ENCODE peak calls at places on chromosomes 12 and 14, in ten cellular contexts. C is NCI-H2029; F is GM23248; G is mucosa of descending colon; L is AG08396; H is CD4-positive, alpha-beta T cell; K is NCI-H1092 treated with DMSO at 0.1 percent for 48 hours; R is frontal cortex; T is ACHN; Y is naive thymus-derived CD8-positive, alpha-beta T cell. I is an unnamed sample.
A peak's percentile ranks its signal among the peaks of the same experiment; 100 is the strongest.

GRCh38 chr12:15532364-15532977 is 210.2 kb downstream of the PTPRO start:
- DNase-seq in C (no peak), F (peak; percentile 84), G (no peak), L (peak; percentile 56), H (peak; percentile 41), K (no peak), R (no peak), T (peak; percentile 86), Y (peak; percentile 9), I (peak; percentile 58)

GRCh38 chr14:52835122-52835903 is 43.9 kb upstream of the GNPNAT1 start:
- DNase-seq in C (peak; percentile 29), F (peak; percentile 93), G (no peak), L (no peak), H (no peak), K (peak; percentile 33), R (peak; percentile 28), T (peak; percentile 43), Y (no peak), I (peak; percentile 82)

GRCh38 chr12:49212572-49212971 is 23.7 kb upstream of the TUBA1A start:
- DNase-seq in C (no peak), F (no peak), G (no peak), L (no peak), H (no peak), K (no peak), R (no peak), T (no peak), Y (no peak), I (no peak)

GRCh38 chr12:40515041-40515825 is 177.0 kb upstream of the CNTN1 start:
- DNase-seq in C (no peak), F (peak; percentile 29), G (no peak), L (no peak), H (no peak), K (no peak), R (no peak), T (no peak), Y (no peak), I (no peak)

GRCh38 chr14:54686871-54687749 is 120.2 kb downstream of the SAMD4A start:
- DNase-seq in C (no peak), F (peak; percentile 67), G (no peak), L (no peak), H (no peak), K (no peak), R (no peak), T (no peak), Y (no peak), I (no peak)

GRCh38 chr12:116068853-116069252 is 208.6 kb downstream of the MED13L start:
- DNase-seq in C (no peak), F (no peak), G (no peak), L (no peak), H (no peak), K (no peak), R (no peak), T (no peak), Y (no peak), I (no peak)

GRCh38 chr14:105883066-105884005 is 357.0 kb downstream of the TMEM121 start:
- DNase-seq in C (no peak), F (no peak), G (peak; percentile 14), L (no peak), H (no peak), K (no peak), R (no peak), T (no peak), Y (no peak), I (no peak)

GRCh38 chr12:53538209-53538689 is 31.0 kb upstream of the NPFF start:
- DNase-seq in C (peak; percentile 90), F (peak; percentile 68), G (no peak), L (peak; percentile 15), H (no peak), K (peak; percentile 39), R (no peak), T (no peak), Y (no peak), I (peak; percentile 4)

GRCh38 chr12:95083471-95083870 is 10.1 kb upstream of the NR2C1 start:
- DNase-seq in C (no peak), F (no peak), G (no peak), L (no peak), H (no peak), K (no peak), R (no peak), T (no peak), Y (no peak), I (no peak)

GRCh38 chr12:94046626-94047410 is 101.6 kb upstream of the PLXNC1 start:
- DNase-seq in C (no peak), F (peak; percentile 13), G (no peak), L (no peak), H (no peak), K (no peak), R (no peak), T (no peak), Y (no peak), I (no peak)

GRCh38 chr12:45644521-45644920 is 85.0 kb upstream of the ARID2 start:
- DNase-seq in C (no peak), F (peak; percentile 5), G (no peak), L (peak; percentile 36), H (no peak), K (no peak), R (no peak), T (no peak), Y (no peak), I (no peak)

GRCh38 chr12:50765325-50765911 is 1.5 kb downstream of the ATF1 start:
- DNase-seq in C (peak; percentile 21), F (peak; percentile 74), G (no peak), L (peak; percentile 67), H (peak; percentile 8), K (peak; percentile 20), R (peak; percentile 57), T (peak; percentile 74), Y (peak; percentile 17), I (no peak)

GRCh38 chr12:90399317-90399716 is 555.7 kb downstream of the CCER1 start:
- DNase-seq in C (no peak), F (no peak), G (no peak), L (no peak), H (no peak), K (no peak), R (no peak), T (no peak), Y (no peak), I (no peak)

GRCh38 chr12:81627336-81628189 is 131.6 kb downstream of the PPFIA2 start:
- DNase-seq in C (peak; percentile 49), F (peak; percentile 77), G (no peak), L (peak; percentile 32), H (no peak), K (peak; percentile 65), R (peak; percentile 14), T (peak; percentile 73), Y (no peak), I (peak; percentile 18)

GRCh38 chr14:42541535-42542001 is 934.9 kb downstream of the LRFN5 start:
- DNase-seq in C (no peak), F (peak; percentile 58), G (no peak), L (no peak), H (no peak), K (no peak), R (no peak), T (no peak), Y (no peak), I (no peak)

GRCh38 chr12:108821407-108822397 is 35.7 kb downstream of the SSH1 start:
- DNase-seq in C (no peak), F (peak; percentile 87), G (no peak), L (no peak), H (no peak), K (no peak), R (no peak), T (peak; percentile 28), Y (no peak), I (no peak)

GRCh38 chr12:68613209-68613904 is 2.7 kb downstream of the RAP1B start:
- DNase-seq in C (no peak), F (no peak), G (no peak), L (no peak), H (peak; percentile 41), K (no peak), R (no peak), T (no peak), Y (peak; percentile 22), I (no peak)

GRCh38 chr12:39682689-39683477 is 63.3 kb upstream of the ABCD2 start:
- DNase-seq in C (no peak), F (no peak), G (no peak), L (no peak), H (no peak), K (no peak), R (no peak), T (no peak), Y (no peak), I (no peak)

GRCh38 chr12:93223440-93224426 is 154.0 kb upstream of the NUDT4 start:
- DNase-seq in C (peak; percentile 54), F (peak; percentile 62), G (no peak), L (no peak), H (no peak), K (peak; percentile 30), R (no peak), T (no peak), Y (no peak), I (no peak)

GRCh38 chr12:106423291-106423690 is 65.7 kb downstream of the POLR3B start:
- DNase-seq in C (no peak), F (no peak), G (no peak), L (no peak), H (no peak), K (no peak), R (no peak), T (no peak), Y (no peak), I (no peak)

GRCh38 chr14:105346200-105346533 is 31.6 kb downstream of the PACS2 start:
- DNase-seq in C (no peak), F (no peak), G (no peak), L (no peak), H (no peak), K (no peak), R (no peak), T (no peak), Y (no peak), I (no peak)

GRCh38 chr12:52268212-52268611 is 6.2 kb upstream of the KRT86 start:
- DNase-seq in C (no peak), F (peak; percentile 69), G (no peak), L (no peak), H (no peak), K (no peak), R (no peak), T (no peak), Y (no peak), I (no peak)

GRCh38 chr14:101927859-101928258 is 36.5 kb upstream of the DYNC1H1 start:
- DNase-seq in C (no peak), F (peak; percentile 99), G (peak; percentile 70), L (peak; percentile 95), H (no peak), K (no peak), R (peak; percentile 69), T (no peak), Y (no peak), I (peak; percentile 22)

GRCh38 chr12:62899568-62900390 is 35.2 kb downstream of the PPM1H start:
- DNase-seq in C (no peak), F (no peak), G (no peak), L (no peak), H (no peak), K (no peak), R (no peak), T (no peak), Y (no peak), I (no peak)

GRCh38 chr14:76421662-76422061 is 45.7 kb downstream of the ESRRB start:
- DNase-seq in C (no peak), F (no peak), G (no peak), L (no peak), H (no peak), K (no peak), R (no peak), T (no peak), Y (no peak), I (no peak)

GRCh38 chr12:17918013-17918412 is 172.0 kb downstream of the RERGL start:
- DNase-seq in C (no peak), F (peak; percentile 22), G (no peak), L (no peak), H (no peak), K (no peak), R (no peak), T (no peak), Y (no peak), I (no peak)

GRCh38 chr14:99726538-99727095 is 42.5 kb downstream of the CYP46A1 start:
- DNase-seq in C (no peak), F (no peak), G (no peak), L (no peak), H (no peak), K (no peak), R (no peak), T (no peak), Y (no peak), I (no peak)

GRCh38 chr12:130504110-130504835 is 166.6 kb downstream of the PIWIL1 start:
- DNase-seq in C (no peak), F (no peak), G (no peak), L (no peak), H (no peak), K (no peak), R (no peak), T (no peak), Y (no peak), I (peak; percentile 87)

I was measured in SJSA1.